ENCODE peak calls at places on chromosomes 16 and 17, in six cellular contexts. C is caudate nucleus, R is Caco-2, W is left kidney, G is HFF-Myc, F is NCI-H1092. Z is an unnamed sample.

GRCh38 chr16:6279261-6279660 is 1053.4 kb upstream of the RBFOX1 start:
- DNase-seq in G (no peak), C (no peak), F (no peak), W (no peak), R (no peak), Z (no peak)

GRCh38 chr16:50278251-50278650 is 11.9 kb downstream of the ADCY7 start:
- DNase-seq in F (no peak), R (no peak), W (no peak), C (no peak), G (no peak), Z (no peak)

GRCh38 chr17:29572691-29573557 is 4.4 kb downstream of the TP53I13 start:
- DNase-seq in F (no peak), C (no peak), W (peak; percentile 86), R (no peak), G (no peak), Z (peak; percentile 31)

GRCh38 chr17:58215685-58216084 is 3.4 kb downstream of the MKS1 start:
- DNase-seq in G (no peak), R (no peak), C (no peak), F (no peak), W (no peak), Z (no peak)

GRCh38 chr16:66409156-66409555 is 17.9 kb upstream of the BEAN1 start:
- DNase-seq in C (no peak), W (no peak), R (no peak), G (no peak), F (no peak), Z (no peak)

GRCh38 chr17:76246080-76247066 is 6.1 kb upstream of the RNF157 start:
- DNase-seq in C (no peak), F (no peak), G (no peak), W (peak; percentile 93), R (no peak), Z (no peak)

GRCh38 chr17:1467898-1468492 is 12.0 kb upstream of the CRK start:
- DNase-seq in W (peak; percentile 85), R (peak; percentile 89), C (no peak), G (no peak), F (no peak), Z (no peak)

GRCh38 chr16:23145608-23146007 is 3.6 kb downstream of the USP31 start:
- DNase-seq in G (no peak), C (no peak), R (no peak), F (no peak), W (no peak), Z (no peak)

GRCh38 chr17:882827-883585 is 96.6 kb downstream of the NXN start:
- DNase-seq in R (no peak), F (no peak), G (no peak), W (peak; percentile 94), C (no peak), Z (no peak)

GRCh38 chr17:72529386-72529785 is 408.6 kb downstream of the SOX9 start:
- DNase-seq in C (no peak), R (no peak), F (peak; percentile 16), G (no peak), W (peak; percentile 55), Z (no peak)

GRCh38 chr17:75827291-75828050 is 16.7 kb downstream of the UNC13D start:
- DNase-seq in C (peak; percentile 45), G (no peak), W (peak; percentile 90), R (peak; percentile 77), F (peak; percentile 72), Z (peak; percentile 61)